ENCODE peak calls at places on chromosomes 11 and 22, in five cellular contexts. X is cardiac fibroblast, M is memory B cell, S is bronchial epithelial cell, O is K562. Q is an unnamed sample.
A peak's percentile ranks its signal among the peaks of the same experiment; 100 is the strongest.

GRCh38 chr11:33478111-33478573 is 221.0 kb downstream of the HIPK3 start:
- DNase-seq in X (no peak), M (no peak), O (no peak), S (no peak), Q (no peak)

GRCh38 chr11:111910637-111911562 is 670 bp downstream of the CRYAB start:
- DNase-seq in O (peak; percentile 65), S (no peak), X (no peak), M (no peak), Q (no peak)

GRCh38 chr22:48827228-48827810 is 1000.4 kb downstream of the BRD1 start:
- DNase-seq in X (no peak), O (no peak), M (no peak), S (peak; percentile 7), Q (no peak)

GRCh38 chr11:126129681-126130671 is 67.3 kb upstream of the CDON start:
- DNase-seq in X (no peak), O (no peak), M (no peak), S (no peak), Q (no peak)

GRCh38 chr22:35627267-35628041 is 10.3 kb upstream of the MB start:
- DNase-seq in S (peak; percentile 66), X (peak; percentile 93), M (no peak), O (no peak), Q (no peak)

GRCh38 chr22:49301398-49302149 is 526.1 kb downstream of the BRD1 start:
- DNase-seq in S (no peak), X (no peak), O (no peak), M (no peak), Q (no peak)

GRCh38 chr11:111836162-111836561 is 35.2 kb downstream of the ALG9 start:
- DNase-seq in O (no peak), M (no peak), S (no peak), X (no peak), Q (no peak)

GRCh38 chr11:120529214-120529613 is 17.7 kb downstream of the GRIK4 start:
- DNase-seq in X (no peak), M (no peak), O (no peak), S (no peak), Q (no peak)

GRCh38 chr11:8328231-8328794 is 64.6 kb upstream of the LMO1 start:
- DNase-seq in S (no peak), O (no peak), M (no peak), X (no peak), Q (no peak)

GRCh38 chr22:39663751-39664150 is 93.2 kb downstream of the CACNA1I start:
- DNase-seq in O (no peak), X (no peak), M (no peak), S (no peak), Q (no peak)

GRCh38 chr11:122784325-122785155 is 53.8 kb upstream of the CRTAM start:
- DNase-seq in S (peak; percentile 79), M (no peak), X (peak; percentile 98), O (no peak), Q (no peak)

GRCh38 chr11:78161346-78161745 is 21.9 kb upstream of the ALG8 start:
- DNase-seq in X (no peak), M (no peak), O (no peak), S (no peak), Q (no peak)

GRCh38 chr11:44877908-44878459 is 72.7 kb downstream of the TP53I11 start:
- DNase-seq in O (no peak), M (no peak), S (peak; percentile 13), X (peak; percentile 20), Q (no peak)

GRCh38 chr11:92087916-92088537 is 136.6 kb upstream of the FAT3 start:
- DNase-seq in X (no peak), M (no peak), S (no peak), O (no peak), Q (no peak)